ENCODE peak calls at places on chromosomes 13 and 19, in nine cellular contexts. J is adrenal gland, Y is left lung, I is GM23338, E is psoas muscle, X is esophagus squamous epithelium, H is IMR-90, U is A673, F is transverse colon. D is an unnamed sample.

GRCh38 chr13:112825071-112825470 is 135.2 kb downstream of the ATP11A start:
- DNase-seq in J (no peak), Y (no peak), I (no peak), E (no peak), X (no peak), H (no peak), U (no peak), F (no peak), D (no peak)

GRCh38 chr19:9130965-9131364 is 4.2 kb upstream of the OR7G3 start:
- DNase-seq in J (no peak), Y (no peak), I (no peak), E (no peak), X (no peak), H (no peak), U (no peak), F (no peak), D (no peak)

GRCh38 chr19:43798546-43799409 is 3.5 kb downstream of the LYPD5 start:
- DNase-seq in J (no peak), Y (peak; percentile 66), I (peak; percentile 92), E (no peak), X (no peak), H (no peak), U (peak; percentile 39), F (peak; percentile 69), D (no peak)

GRCh38 chr13:113182046-113182445 is 23.6 kb downstream of the PROZ start:
- DNase-seq in J (no peak), Y (no peak), I (no peak), E (no peak), X (no peak), H (no peak), U (no peak), F (no peak), D (no peak)

GRCh38 chr13:37870895-37871550 is 1.5 kb upstream of the TRPC4 start:
- DNase-seq in J (no peak), Y (no peak), I (peak; percentile 23), E (no peak), X (no peak), H (peak; percentile 79), U (peak; percentile 48), F (no peak), D (no peak)

GRCh38 chr19:35357867-35358573 is at the start of gene FFAR3:
- DNase-seq in J (peak; percentile 41), Y (peak; percentile 57), I (peak; percentile 14), E (peak; percentile 66), X (no peak), H (peak; percentile 11), U (peak; percentile 88), F (no peak), D (peak; percentile 49)

GRCh38 chr19:4086336-4086953 is 19.7 kb upstream of the ZBTB7A start:
- DNase-seq in J (no peak), Y (no peak), I (no peak), E (peak; percentile 51), X (no peak), H (no peak), U (no peak), F (peak; percentile 84), D (no peak)

GRCh38 chr19:1576242-1577089 is 8.3 kb upstream of the MEX3D start:
- DNase-seq in J (no peak), Y (no peak), I (no peak), E (no peak), X (no peak), H (no peak), U (no peak), F (no peak), D (no peak)

GRCh38 chr13:43629691-43630480 is 156.9 kb downstream of the ENOX1 start:
- DNase-seq in J (no peak), Y (no peak), I (no peak), E (no peak), X (no peak), H (peak; percentile 8), U (peak; percentile 2), F (no peak), D (no peak)

GRCh38 chr19:52296773-52297600 is at the start of gene ZNF480:
- DNase-seq in J (peak; percentile 91), Y (peak; percentile 87), I (peak; percentile 89), E (peak; percentile 94), X (peak; percentile 42), H (peak; percentile 73), U (peak; percentile 80), F (peak; percentile 89), D (peak; percentile 89)

GRCh38 chr19:45175663-45176345 is 2.2 kb downstream of the TRAPPC6A start:
- DNase-seq in J (no peak), Y (no peak), I (no peak), E (no peak), X (no peak), H (no peak), U (no peak), F (no peak), D (no peak)

GRCh38 chr13:51397262-51397933 is 55.4 kb downstream of the INTS6 start:
- DNase-seq in J (peak; percentile 41), Y (no peak), I (peak; percentile 52), E (peak; percentile 51), X (no peak), H (peak; percentile 80), U (no peak), F (peak; percentile 10), D (no peak)

GRCh38 chr13:48232420-48233096 is 448 bp upstream of the ITM2B start:
- DNase-seq in J (peak; percentile 72), Y (no peak), I (peak; percentile 57), E (no peak), X (no peak), H (no peak), U (no peak), F (peak; percentile 52), D (no peak)

GRCh38 chr13:80814541-80814940 is 473.6 kb upstream of the SPRY2 start:
- DNase-seq in J (no peak), Y (no peak), I (no peak), E (no peak), X (no peak), H (no peak), U (no peak), F (no peak), D (no peak)

GRCh38 chr19:42657551-42657950 is 62.8 kb upstream of the CEACAM8 start:
- DNase-seq in J (no peak), Y (no peak), I (no peak), E (no peak), X (no peak), H (peak; percentile 39), U (no peak), F (no peak), D (no peak)

GRCh38 chr19:325937-326565 is 18.5 kb downstream of the MIER2 start:
- DNase-seq in J (no peak), Y (no peak), I (no peak), E (no peak), X (no peak), H (no peak), U (no peak), F (no peak), D (no peak)

GRCh38 chr19:37334179-37335071 is 36.5 kb upstream of the ZNF527 start:
- DNase-seq in J (peak; percentile 96), Y (peak; percentile 95), I (peak; percentile 98), E (peak; percentile 95), X (peak; percentile 60), H (peak; percentile 86), U (peak; percentile 97), F (peak; percentile 92), D (peak; percentile 94)

GRCh38 chr19:37333457-37333856 is 37.4 kb upstream of the ZNF527 start:
- DNase-seq in J (no peak), Y (no peak), I (no peak), E (no peak), X (no peak), H (no peak), U (peak; percentile 26), F (no peak), D (no peak)

GRCh38 chr19:37332839-37333238 is 38.1 kb upstream of the ZNF527 start:
- DNase-seq in J (no peak), Y (no peak), I (no peak), E (no peak), X (no peak), H (no peak), U (no peak), F (no peak), D (no peak)

GRCh38 chr19:37329686-37330085 is 41.2 kb upstream of the ZNF527 start:
- DNase-seq in J (no peak), Y (no peak), I (peak; percentile 67), E (no peak), X (no peak), H (no peak), U (no peak), F (no peak), D (no peak)
- TF ChIP-seq CTCF in J (peak; percentile 3), Y (no peak), I (peak; percentile 51), E (no peak), X (no peak), H (peak; percentile 7), U (peak; percentile 23), F (no peak), D (no peak)

DNA sequence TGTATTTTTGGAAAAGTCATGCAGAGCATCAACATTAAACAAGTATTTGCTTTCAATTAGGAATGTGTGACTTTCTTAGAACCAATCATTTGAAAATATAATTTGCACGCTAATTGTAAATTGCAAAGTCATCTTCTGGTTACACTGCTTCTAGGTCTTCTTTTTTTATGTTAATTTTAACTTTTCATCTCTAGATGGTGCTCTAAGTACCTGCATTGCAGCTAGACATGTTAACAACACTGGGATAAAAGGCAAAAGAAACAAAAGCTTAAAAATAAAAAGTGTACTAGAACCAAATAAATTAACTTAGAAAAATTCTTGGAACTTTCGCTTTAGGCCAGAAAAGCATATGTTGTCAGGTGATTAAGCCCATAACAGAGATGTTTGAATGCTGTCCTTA is 2758.2 kb downstream of the PCDH9 start:
- DNase-seq in J (no peak), Y (no peak), I (peak; percentile 37), E (no peak), X (no peak), H (peak; percentile 60), U (peak; percentile 75), F (no peak), D (no peak)
- TF ChIP-seq CTCF in J (no peak), Y (no peak), I (peak; percentile 12), E (peak; percentile 18), X (no peak), H (peak; percentile 66), U (peak; percentile 64), F (no peak), D (peak; percentile 26)

DNA sequence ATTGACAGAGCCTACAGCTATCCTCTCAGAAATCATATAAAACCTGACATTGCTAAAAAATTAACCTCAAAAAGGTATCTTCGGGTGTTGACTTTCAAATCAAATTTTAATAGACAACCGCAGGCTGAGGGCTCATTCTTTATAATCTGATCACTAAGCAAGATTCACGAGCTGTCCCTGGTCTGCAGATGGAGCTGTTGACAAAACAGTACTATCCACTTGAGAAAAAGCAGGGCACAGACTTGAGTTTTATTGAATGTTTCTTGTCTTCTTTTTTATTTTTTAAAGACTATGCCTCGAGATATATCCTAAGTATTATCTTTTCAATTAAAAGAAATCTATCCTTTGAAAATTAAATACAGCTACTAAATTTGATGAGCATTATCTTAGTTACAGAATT is 540.5 kb downstream of the PCDH9 start:
- DNase-seq in J (no peak), Y (no peak), I (peak; percentile 9), E (no peak), X (no peak), H (peak; percentile 40), U (peak; percentile 7), F (no peak), D (no peak)
- TF ChIP-seq CTCF in J (no peak), Y (no peak), I (peak; percentile 28), E (no peak), X (no peak), H (peak; percentile 42), U (peak; percentile 34), F (no peak), D (peak; percentile 26)

DNA sequence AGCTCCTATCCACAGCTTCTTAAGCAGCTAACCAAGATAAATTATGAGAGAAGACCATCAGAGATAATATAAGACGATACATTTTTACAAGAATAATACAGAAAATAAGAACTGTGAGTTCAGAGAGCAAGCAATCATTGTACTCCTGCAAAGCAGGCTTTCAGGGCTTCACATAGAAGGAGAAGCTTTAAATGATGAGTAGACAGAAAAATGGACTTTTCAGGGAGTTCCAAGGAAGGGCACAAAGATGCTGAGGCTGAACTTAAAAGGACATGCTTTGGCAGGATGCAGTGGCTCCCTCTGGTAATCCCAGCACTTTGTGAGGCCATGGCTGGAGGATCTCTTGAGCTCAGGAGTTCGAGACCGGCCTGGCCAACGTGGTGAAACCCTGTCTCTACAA is 159.5 kb downstream of the POU4F1 start:
- DNase-seq in J (no peak), Y (no peak), I (no peak), E (no peak), X (no peak), H (no peak), U (no peak), F (no peak), D (no peak)
- TF ChIP-seq CTCF in J (no peak), Y (no peak), I (no peak), E (no peak), X (no peak), H (no peak), U (no peak), F (no peak), D (no peak)

D was measured in right lobe of liver.